ENCODE peak calls at places on chromosome 17, in eight cellular contexts. K, D, Y, S, N, W, G and T are unnamed samples.

GRCh38 chr17:31132977-31133376 is 38.2 kb downstream of the NF1 start:
- DNase-seq in G (no peak), W (no peak), K (no peak), Y (no peak), N (no peak), S (no peak), D (no peak), T (no peak)

GRCh38 chr17:21167303-21167702 is 40.5 kb downstream of the DHRS7B start:
- DNase-seq in N (no peak), D (no peak), Y (no peak), K (no peak), W (no peak), S (no peak), G (peak; percentile 50), T (no peak)

GRCh38 chr17:27649929-27650328 is 18.9 kb downstream of the LGALS9 start:
- DNase-seq in G (no peak), D (no peak), S (no peak), N (no peak), W (no peak), K (no peak), Y (no peak), T (no peak)

GRCh38 chr17:29495011-29495410 is 71.8 kb downstream of the ABHD15 start:
- DNase-seq in S (no peak), K (no peak), D (no peak), N (no peak), Y (no peak), G (no peak), W (no peak), T (no peak)

GRCh38 chr17:81432873-81433451 is 37.7 kb downstream of the BAHCC1 start:
- DNase-seq in D (no peak), Y (no peak), G (no peak), K (no peak), W (peak; percentile 46), N (no peak), S (no peak), T (no peak)

GRCh38 chr17:885971-886571 is 93.5 kb downstream of the NXN start:
- DNase-seq in G (no peak), S (no peak), N (no peak), D (no peak), K (no peak), W (no peak), Y (no peak), T (no peak)

GRCh38 chr17:49520386-49521087 is 25.4 kb downstream of the NGFR start:
- DNase-seq in S (no peak), Y (no peak), N (no peak), W (no peak), G (no peak), D (no peak), K (no peak), T (no peak)

GRCh38 chr17:12549499-12549901 is 116.2 kb upstream of the MYOCD start:
- DNase-seq in N (no peak), D (no peak), S (no peak), W (peak; percentile 59), Y (no peak), K (no peak), G (no peak), T (no peak)

GRCh38 chr17:43389022-43389947 is 9.5 kb upstream of the ARL4D start:
- DNase-seq in N (peak; percentile 26), W (peak; percentile 70), G (peak; percentile 72), Y (peak; percentile 52), K (peak; percentile 78), S (peak; percentile 83), D (peak; percentile 67), T (peak; percentile 51)

GRCh38 chr17:73293031-73293430 is 18.8 kb downstream of the CDC42EP4 start:
- DNase-seq in S (no peak), K (no peak), Y (no peak), G (no peak), N (no peak), W (no peak), D (no peak), T (no peak)

GRCh38 chr17:57407287-57408063 is 151.2 kb downstream of the MSI2 start:
- DNase-seq in S (no peak), W (no peak), K (no peak), N (no peak), G (no peak), Y (no peak), D (no peak), T (no peak)

GRCh38 chr17:49390548-49391324 is 23.9 kb downstream of the PHB1 start:
- DNase-seq in K (no peak), S (peak; percentile 37), D (no peak), N (no peak), W (peak; percentile 20), G (no peak), Y (no peak), T (no peak)

GRCh38 chr17:62760059-62760887 is 47.8 kb downstream of the MARCHF10 start:
- DNase-seq in G (no peak), Y (peak; percentile 52), K (no peak), N (no peak), D (no peak), S (no peak), W (no peak), T (no peak)

GRCh38 chr17:36463916-36464764 is 22.3 kb upstream of the ZNHIT3 start:
- DNase-seq in W (peak; percentile 87), S (peak; percentile 67), Y (no peak), D (no peak), G (peak; percentile 96), K (peak; percentile 85), N (peak; percentile 84), T (no peak)

GRCh38 chr17:61135782-61136181 is 263.9 kb upstream of the TBX2 start:
- DNase-seq in Y (no peak), W (no peak), K (no peak), S (no peak), G (no peak), D (no peak), N (no peak), T (no peak)

GRCh38 chr17:82491533-82491932 is 28.0 kb upstream of the FOXK2 start:
- DNase-seq in N (no peak), W (no peak), K (no peak), S (no peak), Y (no peak), D (no peak), G (no peak), T (no peak)

GRCh38 chr17:75601057-75601987 is 13.7 kb downstream of the MYO15B start:
- DNase-seq in Y (no peak), S (peak; percentile 74), K (peak; percentile 64), N (peak; percentile 39), D (no peak), W (peak; percentile 81), G (peak; percentile 70), T (no peak)

GRCh38 chr17:65365209-65365608 is 196.2 kb downstream of the AXIN2 start:
- DNase-seq in G (no peak), Y (no peak), K (no peak), N (no peak), W (no peak), S (no peak), D (no peak), T (no peak)

GRCh38 chr17:66547170-66547865 is 244.9 kb downstream of the PRKCA start:
- DNase-seq in D (no peak), G (no peak), K (no peak), Y (no peak), W (no peak), S (no peak), N (no peak), T (no peak)

GRCh38 chr17:80166446-80166845 is 3.4 kb upstream of the CARD14 start:
- DNase-seq in W (no peak), G (no peak), D (no peak), S (no peak), N (no peak), Y (no peak), K (no peak), T (no peak)

GRCh38 chr17:11618861-11619566 is 20.7 kb downstream of the DNAH9 start:
- DNase-seq in W (peak; percentile 86), G (no peak), Y (no peak), K (no peak), N (no peak), D (no peak), S (no peak), T (no peak)